ENCODE peak calls at places on chromosomes 2 and 18, in five cellular contexts. B is HCT116, E is body of pancreas, S is K562, M is GM12878. N is an unnamed sample. For H3K9me3 and H3K4me1, the result is how much of the 10 kb centered on the place peaks cover.

GRCh38 chr2:196241175-196241574 is 69.8 kb upstream of the STK17B start:
- ATAC-seq in B (no peak), E (no peak), S (peak), M (peak), N (no peak)

GRCh38 chr18:477565-477964 is 22.9 kb downstream of the COLEC12 start:
- ATAC-seq in B (peak), E (peak), S (peak), M (peak), N (no peak)

GRCh38 chr2:19073522-19073921 is 284.9 kb downstream of the OSR1 start:
- ATAC-seq in B (peak), E (no peak), S (no peak), M (peak), N (peak)

GRCh38 chr2:122251153-122251552 is 495.7 kb downstream of the TSN start:
- ATAC-seq in B (no peak), E (no peak), S (no peak), M (no peak), N (no peak)

GRCh38 chr2:64225491-64225890 is 81.3 kb upstream of the PELI1 start:
- ATAC-seq in B (no peak), E (no peak), S (no peak), M (no peak), N (no peak)

GRCh38 chr2:230230087-230230486 is 4.6 kb downstream of the SP140 start:
- ATAC-seq in B (no peak), E (no peak), S (no peak), M (no peak), N (no peak)

GRCh38 chr18:23540867-23541266 is 37.6 kb downstream of the RMC1 start:
- ATAC-seq in B (no peak), E (no peak), S (peak), M (peak), N (no peak)

GRCh38 chr2:27766287-27766661 is 5.2 kb upstream of the MRPL33 start:
- ATAC-seq in B (peak), E (peak), S (no peak), M (no peak), N (no peak)

GRCh38 chr2:234291765-234292204 is 205.1 kb downstream of the ARL4C start:
- ATAC-seq in B (no peak), E (peak), S (no peak), M (peak), N (peak)

GRCh38 chr18:61766266-61766884 is 126.4 kb downstream of the RNF152 start:
- ATAC-seq in B (no peak), E (no peak), S (no peak), M (no peak), N (no peak)

GRCh38 chr2:10830203-10830602 is 17.6 kb upstream of the PDIA6 start:
- ATAC-seq in B (no peak), E (no peak), S (no peak), M (no peak), N (no peak)

GRCh38 chr18:24456549-24456948 is 3.9 kb upstream of the HRH4 start:
- ATAC-seq in B (no peak), E (no peak), S (no peak), M (peak), N (no peak)

GRCh38 chr18:12401881-12402280 is 5.8 kb upstream of the PRELID3A start:
- ATAC-seq in B (no peak), E (no peak), S (no peak), M (no peak), N (no peak)

GRCh38 chr18:67302043-67302442 is 214.5 kb downstream of the DSEL start:
- ATAC-seq in B (no peak), E (no peak), S (no peak), M (no peak), N (no peak)

GRCh38 chr2:127597984-127598380 is 48.0 kb upstream of the GPR17 start:
- ATAC-seq in B (no peak), E (no peak), S (no peak), M (no peak), N (no peak)

GRCh38 chr2:182132605-182133004 is 147.0 kb downstream of the PPP1R1C start:
- ATAC-seq in B (no peak), E (no peak), S (no peak), M (no peak), N (no peak)

GRCh38 chr2:109494842-109495241 is 118.9 kb downstream of the SEPTIN10 start:
- ATAC-seq in B (peak), E (no peak), S (no peak), M (no peak), N (no peak)

GRCh38 chr2:33034784-33035183 is 88.0 kb downstream of the LTBP1 start:
- ATAC-seq in B (no peak), E (peak), S (no peak), M (no peak), N (peak)

GRCh38 chr2:200708951-200709350 is 102.8 kb upstream of the BZW1 start:
- ATAC-seq in B (no peak), E (no peak), S (no peak), M (no peak), N (no peak)

GRCh38 chr18:50307738-50308470 is 20.4 kb upstream of the CXXC1 start:
- ATAC-seq in B (no peak), E (peak), S (peak), M (peak), N (peak)
- TF ChIP-seq POLR2A in B (no peak), E (peak), S (no peak), M (no peak), N (no peak)

GRCh38 chr2:153589586-153589985 is 111.0 kb upstream of the RPRM start:
- ATAC-seq in B (no peak), E (no peak), S (no peak), M (no peak), N (no peak)
- H3K9me3 ChIP-seq in B (under half), E (under half), S (under half), M (under half), N (under half)

GRCh38 chr2:102022884-102023539 is 31.3 kb downstream of the IL1R2 start:
- ATAC-seq in B (no peak), E (no peak), S (no peak), M (no peak), N (no peak)

GRCh38 chr2:102025583-102026267 is 34.0 kb downstream of the IL1R2 start:
- ATAC-seq in B (no peak), E (no peak), S (no peak), M (peak), N (no peak)

GRCh38 chr2:102021776-102022175 is 30.0 kb downstream of the IL1R2 start:
- ATAC-seq in B (no peak), E (peak), S (no peak), M (no peak), N (peak)

GRCh38 chr2:102025016-102025491 is 33.3 kb downstream of the IL1R2 start:
- ATAC-seq in B (no peak), E (no peak), S (no peak), M (peak), N (no peak)

DNA sequence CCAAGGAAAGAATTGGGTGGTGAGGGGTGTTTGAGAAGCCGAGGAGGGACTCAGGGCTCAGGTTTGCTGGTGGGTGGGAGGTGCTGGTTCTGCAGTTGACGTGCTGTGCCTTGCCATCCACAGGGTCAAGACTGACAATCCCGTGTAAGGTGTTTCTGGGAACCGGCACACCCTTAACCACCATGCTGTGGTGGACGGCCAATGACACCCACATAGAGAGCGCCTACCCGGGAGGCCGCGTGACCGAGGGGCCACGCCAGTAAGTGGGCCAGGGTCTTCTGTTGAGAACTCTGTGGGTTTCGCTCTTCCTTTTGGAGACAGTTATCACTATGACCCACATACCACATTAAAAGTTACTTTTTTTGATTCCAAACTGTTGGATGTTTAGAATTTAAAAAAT is 32.6 kb downstream of the IL1R2 start:
- ATAC-seq in B (no peak), E (no peak), S (no peak), M (no peak), N (no peak)
- H3K4me1 ChIP-seq in B (under half), E (under half), S (under half), M (under half), N (under half)

GRCh38 chr2:268323-268722 is 3.6 kb downstream of the ACP1 start:
- ATAC-seq in B (no peak), E (no peak), S (peak), M (no peak), N (no peak)

GRCh38 chr2:263022-263738 is 652 bp downstream of the SH3YL1 start:
- ATAC-seq in B (no peak), E (no peak), S (no peak), M (no peak), N (no peak)

GRCh38 chr2:262117-262516 is 1.7 kb downstream of the SH3YL1 start:
- ATAC-seq in B (no peak), E (no peak), S (no peak), M (no peak), N (no peak)

GRCh38 chr2:263774-264492 is at the start of gene SH3YL1:
- ATAC-seq in B (peak), E (peak), S (peak), M (peak), N (peak)

GRCh38 chr2:264493-265468 is at the start of gene ACP1:
- ATAC-seq in B (peak), E (peak), S (peak), M (peak), N (peak)
- TF ChIP-seq POLR2A in B (peak), E (peak), S (peak), M (peak), N (peak)

GRCh38 chr2:132465917-132466316 is 49.3 kb downstream of the GPR39 start:
- ATAC-seq in B (no peak), E (no peak), S (no peak), M (no peak), N (no peak)

GRCh38 chr2:132460781-132461180 is 44.2 kb downstream of the GPR39 start:
- ATAC-seq in B (no peak), E (no peak), S (no peak), M (no peak), N (no peak)

GRCh38 chr2:132462242-132462641 is 45.6 kb downstream of the GPR39 start:
- ATAC-seq in B (no peak), E (no peak), S (no peak), M (no peak), N (no peak)

GRCh38 chr2:132466428-132467028 is 49.9 kb downstream of the GPR39 start:
- ATAC-seq in B (no peak), E (no peak), S (no peak), M (no peak), N (no peak)

GRCh38 chr2:132463719-132464118 is 47.1 kb downstream of the GPR39 start:
- ATAC-seq in B (no peak), E (no peak), S (no peak), M (no peak), N (no peak)
- H3K9me3 ChIP-seq in B (under half), E (under half), S (under half), M (under half), N (under half)

GRCh38 chr18:8771930-8772329 is 66.6 kb downstream of the MTCL1 start:
- ATAC-seq in B (no peak), E (no peak), S (no peak), M (no peak), N (peak)
- H3K4me1 ChIP-seq in B (under half), E (under half), S (under half), M (under half), N (under half)

DNA sequence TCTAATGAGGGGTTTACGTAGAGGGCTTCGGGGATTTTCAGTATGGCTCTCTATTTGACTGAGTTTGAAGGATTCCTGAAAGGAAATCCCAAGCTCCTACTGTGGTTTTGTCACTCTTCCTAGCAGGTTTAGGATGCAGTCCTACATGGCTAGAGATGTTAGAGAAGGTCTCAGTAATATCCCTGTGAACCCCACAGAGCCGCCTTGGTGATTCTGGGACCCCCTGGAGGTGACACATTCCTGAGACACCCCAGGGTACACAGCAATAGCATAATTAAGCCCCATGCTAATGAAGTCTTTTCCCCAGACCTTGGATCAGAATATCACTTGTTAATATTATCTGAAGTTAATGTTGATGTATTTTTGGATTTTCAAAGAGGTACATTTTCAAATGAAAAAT is 103.8 kb downstream of the SNTG2 start:
- ATAC-seq in B (no peak), E (no peak), S (no peak), M (no peak), N (no peak)
- TF ChIP-seq POLR2A in B (no peak), E (no peak), S (no peak), M (no peak), N (no peak)

GRCh38 chr2:237961637-237962036 is 5.2 kb upstream of the UBE2F start:
- ATAC-seq in B (no peak), E (peak), S (no peak), M (no peak), N (no peak)

GRCh38 chr2:237955640-237956401 is 11.0 kb upstream of the UBE2F start:
- ATAC-seq in B (no peak), E (no peak), S (no peak), M (no peak), N (no peak)

GRCh38 chr2:237951878-237952277 is 14.9 kb upstream of the UBE2F start:
- ATAC-seq in B (no peak), E (no peak), S (no peak), M (no peak), N (no peak)

GRCh38 chr2:237952851-237953250 is 14.0 kb upstream of the UBE2F start:
- ATAC-seq in B (no peak), E (no peak), S (no peak), M (no peak), N (no peak)

GRCh38 chr2:237956402-237956736 is 10.4 kb upstream of the UBE2F start:
- ATAC-seq in B (no peak), E (no peak), S (no peak), M (no peak), N (no peak)
- H3K9me3 ChIP-seq in B (under half), E (under half), S (under half), M (under half), N (under half)

N was measured in gastroesophageal sphincter.